ENCODE peak calls at places on chromosomes 16 and 17, in four cellular contexts. T, H, V and Z are unnamed samples. For H3K36me3, the result is how much of the 10 kb centered on the place peaks cover.

GRCh38 chr16:12300490-12300889 is 324.0 kb downstream of the SNX29 start:
- DNase-seq in H (no peak), T (no peak), V (no peak), Z (no peak)

GRCh38 chr17:76657505-76658386 is 14.2 kb upstream of the ST6GALNAC1 start:
- DNase-seq in T (no peak), V (no peak), H (no peak), Z (no peak)

GRCh38 chr17:18031955-18032354 is 7.0 kb downstream of the ATPAF2 start:
- DNase-seq in H (no peak), V (no peak), T (peak), Z (no peak)

GRCh38 chr17:38339891-38340290 is 3.9 kb downstream of the GPR179 start:
- DNase-seq in T (no peak), H (peak), V (no peak), Z (no peak)

GRCh38 chr16:82892327-82892726 is 265.6 kb downstream of the CDH13 start:
- DNase-seq in T (peak), V (no peak), H (no peak), Z (no peak)

GRCh38 chr17:4072487-4073157 is 70.2 kb downstream of the ZZEF1 start:
- DNase-seq in V (no peak), H (no peak), T (peak), Z (peak)

GRCh38 chr16:4263504-4264436 is 9.1 kb downstream of the TFAP4 start:
- DNase-seq in T (peak), V (peak), H (peak), Z (no peak)

GRCh38 chr16:68700120-68700519 is 37.0 kb upstream of the CDH1 start:
- DNase-seq in H (no peak), V (no peak), T (peak), Z (no peak)

GRCh38 chr17:29138991-29139682 is 41.1 kb downstream of the MYO18A start:
- DNase-seq in V (peak), H (no peak), T (no peak), Z (no peak)

GRCh38 chr16:88911148-88911945 is 44.9 kb upstream of the PABPN1L start:
- DNase-seq in V (no peak), T (no peak), H (no peak), Z (no peak)

GRCh38 chr17:33398386-33398785 is 105.3 kb upstream of the ASIC2 start:
- DNase-seq in T (no peak), V (no peak), H (no peak), Z (no peak)

GRCh38 chr17:21194688-21195087 is 19.3 kb downstream of the TMEM11 start:
- DNase-seq in H (no peak), T (peak), V (peak), Z (peak)

GRCh38 chr16:4517812-4518211 is 20.8 kb downstream of the CDIP1 start:
- DNase-seq in H (no peak), T (peak), V (no peak), Z (peak)

GRCh38 chr17:77184474-77184873 is 43.7 kb downstream of the SEC14L1 start:
- DNase-seq in H (no peak), V (no peak), T (peak), Z (no peak)

GRCh38 chr17:27038676-27039075 is 255.2 kb upstream of the WSB1 start:
- DNase-seq in T (no peak), H (no peak), V (no peak), Z (peak)

GRCh38 chr17:7818026-7818425 is 16.0 kb upstream of the KDM6B start:
- DNase-seq in V (no peak), H (peak), T (no peak), Z (no peak)

GRCh38 chr17:79645777-79646088 is 34.9 kb upstream of the RBFOX3 start:
- DNase-seq in H (no peak), V (no peak), T (no peak), Z (no peak)

GRCh38 chr16:50462793-50463507 is 85.2 kb upstream of the NKD1 start:
- DNase-seq in T (no peak), H (no peak), V (no peak), Z (no peak)

GRCh38 chr16:84054271-84054670 is 11.7 kb upstream of the SLC38A8 start:
- DNase-seq in T (no peak), H (peak), V (no peak), Z (no peak)

GRCh38 chr17:44794699-44795413 is 35.2 kb downstream of the GJC1 start:
- DNase-seq in H (no peak), V (no peak), T (peak), Z (peak)

GRCh38 chr17:64158411-64158810 is 28.5 kb upstream of the ERN1 start:
- DNase-seq in H (no peak), V (no peak), T (no peak), Z (no peak)

GRCh38 chr16:30942421-30942796 is 6.5 kb upstream of the ORAI3 start:
- DNase-seq in V (no peak), H (no peak), T (no peak), Z (no peak)

GRCh38 chr17:2689411-2690164 is 22.0 kb downstream of the CLUH start:
- DNase-seq in V (peak), T (no peak), H (peak), Z (no peak)

GRCh38 chr17:28093999-28094716 is 51.7 kb downstream of the NLK start:
- DNase-seq in T (no peak), H (no peak), V (no peak), Z (no peak)

GRCh38 chr17:57311281-57312216 is 55.2 kb downstream of the MSI2 start:
- DNase-seq in T (no peak), V (no peak), H (no peak), Z (no peak)
- H3K36me3 ChIP-seq in T (under half), V (under half), H (under half), Z (under half)

GRCh38 chr17:80779961-80780380 is 211.7 kb upstream of the CHMP6 start:
- DNase-seq in H (no peak), V (no peak), T (peak), Z (no peak)

GRCh38 chr17:80781851-80782277 is 209.8 kb upstream of the CHMP6 start:
- DNase-seq in V (no peak), T (no peak), H (no peak), Z (no peak)

GRCh38 chr17:80781188-80781577 is 210.5 kb upstream of the CHMP6 start:
- DNase-seq in V (no peak), H (no peak), T (no peak), Z (no peak)

GRCh38 chr17:80779336-80779735 is 212.3 kb upstream of the CHMP6 start:
- DNase-seq in H (no peak), V (no peak), T (no peak), Z (no peak)

GRCh38 chr17:80780381-80781187 is 211.1 kb upstream of the CHMP6 start:
- DNase-seq in V (no peak), H (no peak), T (no peak), Z (peak)
- H3K4me3 ChIP-seq in V (no peak), H (no peak), T (no peak), Z (peak)

DNA sequence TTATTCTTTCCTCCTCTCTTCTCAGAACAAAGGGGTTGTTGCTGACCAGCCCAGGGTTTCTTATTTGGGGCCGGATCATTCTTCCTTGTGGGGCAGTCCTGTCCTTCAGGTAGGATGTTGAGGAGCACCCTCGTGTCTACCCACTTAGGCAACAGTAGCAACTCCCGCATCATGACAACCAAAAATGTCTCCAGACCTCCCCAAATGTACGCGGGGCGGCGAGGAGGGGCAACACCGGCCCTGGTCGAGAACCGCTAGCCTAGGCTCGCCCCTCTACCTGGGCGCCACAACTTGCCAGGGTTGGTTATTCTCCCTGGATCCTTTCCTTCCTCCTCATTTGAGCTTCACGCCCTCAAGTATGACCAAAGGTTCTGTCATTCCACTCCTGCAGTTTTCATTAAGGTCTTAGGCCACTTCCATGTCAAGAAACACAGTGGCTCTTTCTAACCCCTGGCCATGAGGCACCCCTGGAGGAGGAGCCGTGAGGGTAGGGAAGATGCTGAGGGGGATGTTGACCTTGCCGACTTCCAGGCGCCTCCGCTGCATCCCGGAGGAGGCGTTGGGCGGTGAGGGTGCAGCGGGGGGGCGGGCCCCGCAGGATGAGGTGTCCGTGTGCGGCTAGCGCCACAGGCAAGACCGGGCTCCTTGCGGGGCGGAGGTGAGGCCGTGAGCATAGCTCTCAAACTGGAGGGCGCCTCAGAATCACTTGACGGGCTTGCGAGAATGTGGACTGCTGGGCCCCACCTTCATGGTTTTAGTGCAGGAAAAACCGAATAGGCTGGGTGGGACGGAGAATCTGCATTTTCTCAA is 712 bp upstream of the SPECC1 start:
- DNase-seq in V (peak), H (peak), T (no peak), Z (no peak)
- H3K27ac ChIP-seq in V (peak), H (no peak), T (no peak), Z (no peak)

GRCh38 chr17:42541041-42541833 is 5.2 kb downstream of the NAGLU start:
- DNase-seq in V (no peak), T (no peak), H (no peak), Z (no peak)
- H3K36me3 ChIP-seq in V (under half), T (under half), H (under half), Z (under half)

GRCh38 chr16:86343733-86344585 is 166.4 kb upstream of the FOXF1 start:
- DNase-seq in H (peak), T (peak), V (no peak), Z (peak)
- H3K4me3 ChIP-seq in H (no peak), T (no peak), V (peak), Z (peak)

GRCh38 chr16:638034-638543 is 2.0 kb upstream of the METTL26 start:
- DNase-seq in T (no peak), V (no peak), H (no peak), Z (no peak)
- H3K27ac ChIP-seq in T (peak), V (peak), H (no peak), Z (no peak)

GRCh38 chr16:518858-519257 is 8.7 kb upstream of the CAPN15 start:
- DNase-seq in V (no peak), H (no peak), T (no peak), Z (no peak)
- H3K36me3 ChIP-seq in V (under half), H (under half), T (under half), Z (under half)